ENCODE peak calls at places on chromosome 1, in four cellular contexts. D is GM12878, Y is HepG2, A is H1. L is an unnamed sample. For H3K27me3, the result is how much of the 10 kb centered on the place peaks cover.

GRCh38 chr1:44076093-44076492 is 42.5 kb upstream of the KLF17 start:
- DNase-seq in D (no peak), Y (no peak), A (no peak), L (no peak)

GRCh38 chr1:156838972-156839371 is 19.9 kb downstream of the INSRR start:
- DNase-seq in D (no peak), Y (no peak), A (no peak), L (no peak)

GRCh38 chr1:183953031-183953430 is 84.5 kb downstream of the COLGALT2 start:
- DNase-seq in A (no peak), Y (no peak), D (no peak), L (no peak)

GRCh38 chr1:55172687-55173086 is 42.5 kb downstream of the USP24 start:
- DNase-seq in Y (no peak), A (no peak), D (no peak), L (no peak)

GRCh38 chr1:94622757-94623156 is 81.2 kb upstream of the F3 start:
- DNase-seq in Y (no peak), A (no peak), D (no peak), L (no peak)

GRCh38 chr1:45876000-45876399 is 72.6 kb downstream of the MAST2 start:
- DNase-seq in A (no peak), Y (no peak), D (no peak), L (no peak)

GRCh38 chr1:37040773-37041172 is 6.5 kb upstream of the GRIK3 start:
- DNase-seq in D (no peak), Y (no peak), A (no peak), L (no peak)

GRCh38 chr1:20150326-20150705 is 11.2 kb downstream of the PLA2G2F start:
- DNase-seq in D (no peak), Y (no peak), A (no peak), L (no peak)

GRCh38 chr1:32125313-32125712 is 17.5 kb downstream of the KPNA6 start:
- DNase-seq in D (no peak), A (no peak), Y (no peak), L (no peak)

GRCh38 chr1:243851129-243851756 is 1.2 kb upstream of the AKT3 start:
- DNase-seq in D (no peak), Y (no peak), A (no peak), L (peak)

GRCh38 chr1:51621841-51622454 is 5.1 kb downstream of the OSBPL9 start:
- DNase-seq in A (no peak), D (no peak), Y (no peak), L (no peak)

GRCh38 chr1:82790556-82790955 is 989.8 kb downstream of the ADGRL2 start:
- DNase-seq in A (no peak), D (no peak), Y (no peak), L (no peak)

GRCh38 chr1:82792151-82792550 is 991.4 kb downstream of the ADGRL2 start:
- DNase-seq in A (no peak), D (no peak), Y (no peak), L (no peak)

GRCh38 chr1:82801151-82801550 is 1000.4 kb downstream of the ADGRL2 start:
- DNase-seq in A (no peak), Y (no peak), D (no peak), L (no peak)

DNA sequence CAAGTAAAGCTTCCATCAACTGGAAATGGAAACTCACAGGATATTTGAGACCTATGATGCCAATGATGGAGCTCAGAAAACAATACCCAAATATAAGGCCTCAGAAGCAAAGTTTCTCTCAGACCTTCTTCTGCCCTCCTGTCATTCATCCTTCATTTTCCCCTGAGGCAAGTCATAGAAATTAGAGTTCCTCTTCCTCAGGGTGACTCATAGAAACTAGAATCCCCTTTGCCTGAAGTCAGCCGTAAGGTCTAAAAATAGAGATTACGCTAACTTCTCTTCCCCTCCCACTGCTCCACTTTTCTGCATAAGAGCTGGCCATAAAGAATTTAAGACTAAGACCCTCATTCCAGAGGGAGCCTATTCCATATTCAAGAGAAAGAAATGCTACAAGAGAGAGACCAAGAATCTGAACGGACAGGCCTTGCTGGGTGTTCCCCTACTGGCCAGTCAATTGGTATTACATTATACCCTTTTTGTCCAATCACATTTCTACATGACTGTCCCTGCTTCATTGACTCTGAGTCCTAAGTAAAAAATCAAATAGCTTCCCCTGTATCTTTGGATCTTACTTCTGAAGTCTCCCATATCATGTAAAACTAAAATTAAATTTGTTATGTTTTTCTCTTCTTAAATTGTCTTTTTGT is 994.9 kb downstream of the ADGRL2 start:
- DNase-seq in Y (no peak), D (no peak), A (no peak), L (no peak)
- H3K4me3 ChIP-seq in Y (no peak), D (no peak), A (no peak), L (no peak)

GRCh38 chr1:161735837-161736236 is 13.7 kb upstream of the DUSP12 start:
- DNase-seq in A (no peak), D (no peak), Y (no peak), L (no peak)

GRCh38 chr1:161731241-161731640 is 9.9 kb downstream of the FCRLB start:
- DNase-seq in D (no peak), Y (no peak), A (no peak), L (no peak)

GRCh38 chr1:161736332-161736969 is 13.1 kb upstream of the DUSP12 start:
- DNase-seq in Y (no peak), D (no peak), A (no peak), L (peak)

GRCh38 chr1:161732319-161732718 is 11.0 kb downstream of the FCRLB start:
- DNase-seq in D (no peak), A (no peak), Y (no peak), L (no peak)

DNA sequence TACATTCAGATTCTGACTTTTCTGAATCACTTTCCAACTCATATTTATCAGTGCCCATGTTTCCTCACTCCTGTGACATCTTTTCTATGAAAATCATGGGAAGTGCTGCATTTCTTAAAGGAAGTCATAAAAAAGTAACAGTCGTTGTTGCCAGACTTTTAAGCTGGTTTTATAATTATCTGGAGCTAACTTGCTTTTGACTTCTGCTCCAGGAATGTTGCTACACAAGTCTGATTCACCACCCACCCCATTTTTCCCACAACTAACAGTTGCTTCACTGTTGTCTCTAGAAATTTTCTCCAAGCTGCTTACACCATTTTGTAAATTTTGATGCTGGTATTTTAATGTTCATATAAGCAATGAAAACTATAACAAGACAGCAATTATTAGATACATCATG is 12.2 kb downstream of the FCRLB start:
- DNase-seq in Y (no peak), A (no peak), D (no peak), L (no peak)
- H3K27me3 ChIP-seq in Y (under half), A (under half), D (under half), L (under half)

DNA sequence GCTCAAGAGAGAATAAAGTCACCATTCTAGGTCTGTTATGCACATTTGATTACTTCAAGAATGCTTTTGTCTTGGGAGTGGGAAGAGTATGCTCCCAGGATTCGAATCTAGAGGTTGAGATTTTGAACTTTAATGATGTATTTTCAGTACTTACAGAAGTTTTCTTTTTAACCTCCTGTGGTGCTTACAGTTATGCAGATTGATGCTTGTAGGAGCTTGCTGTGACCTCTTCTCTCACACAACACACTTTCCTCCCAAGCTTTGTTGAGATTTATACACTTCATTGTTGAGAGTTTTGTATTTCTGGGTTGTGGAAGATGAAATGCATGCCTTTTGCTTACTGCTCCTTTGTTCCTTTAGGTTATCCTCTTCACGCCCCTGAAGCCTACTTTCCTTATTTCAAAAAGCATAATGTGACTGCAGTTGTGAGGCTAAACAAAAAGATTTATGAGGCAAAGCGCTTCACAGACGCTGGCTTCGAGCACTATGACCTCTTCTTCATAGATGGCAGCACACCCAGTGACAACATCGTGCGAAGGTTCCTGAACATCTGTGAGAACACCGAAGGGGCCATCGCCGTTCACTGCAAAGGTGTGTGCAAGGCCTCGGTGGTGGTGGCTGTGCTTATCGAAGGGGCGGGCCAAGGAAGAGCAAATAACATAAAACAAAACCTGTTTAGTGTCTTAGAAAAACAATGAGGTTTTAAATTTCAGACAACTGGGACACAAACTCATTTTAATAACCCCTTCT is 75.5 kb upstream of the GPR88 start:
- DNase-seq in D (no peak), A (no peak), Y (no peak), L (peak)
- TF ChIP-seq SUZ12 in D (no peak), A (no peak), Y (no peak), L (no peak)

GRCh38 chr1:186829679-186830587 is 1.2 kb downstream of the PLA2G4A start:
- DNase-seq in A (no peak), Y (no peak), D (no peak), L (no peak)
- H3K4me3 ChIP-seq in A (no peak), Y (no peak), D (peak), L (no peak)

GRCh38 chr1:114196992-114197907 is 43.6 kb upstream of the SYT6 start:
- DNase-seq in D (no peak), A (no peak), Y (no peak), L (no peak)
- H3K27me3 ChIP-seq in D (under half), A (under half), Y (under half), L (under half)

L was measured in NT2/D1.